ENCODE peak calls at places on chromosomes 13 and 19, in four cellular contexts. E is left cardiac atrium, O is HuH-7, Y is WERI-Rb-1. N is an unnamed sample.
A peak's percentile ranks its signal among the peaks of the same experiment; 100 is the strongest.

GRCh38 chr19:49057636-49058234 is at the start of gene CGB7:
- DNase-seq in E (peak; percentile 85), O (peak; percentile 85), Y (no peak), N (peak; percentile 51)

GRCh38 chr19:15195381-15195964 is 5.3 kb downstream of the NOTCH3 start:
- DNase-seq in E (peak; percentile 69), O (peak; percentile 73), Y (peak; percentile 64), N (peak; percentile 68)

GRCh38 chr19:46000497-46001246 is 5.4 kb downstream of the CCDC61 start:
- DNase-seq in E (peak; percentile 51), O (no peak), Y (no peak), N (no peak)

GRCh38 chr19:1167687-1168561 is 6.1 kb downstream of the SBNO2 start:
- DNase-seq in E (no peak), O (no peak), Y (no peak), N (no peak)

GRCh38 chr19:50648659-50649058 is 586 bp upstream of the C19orf81 start:
- DNase-seq in E (no peak), O (no peak), Y (no peak), N (no peak)

GRCh38 chr19:1261512-1261862 is 7.6 kb upstream of the CIRBP start:
- DNase-seq in E (no peak), O (no peak), Y (no peak), N (no peak)

GRCh38 chr13:110017379-110017778 is 231.0 kb upstream of the IRS2 start:
- DNase-seq in E (no peak), O (no peak), Y (no peak), N (no peak)

GRCh38 chr13:87122551-87122950 is 548.6 kb upstream of the SLITRK5 start:
- DNase-seq in E (no peak), O (no peak), Y (no peak), N (no peak)

GRCh38 chr13:45331981-45332830 is 8.8 kb downstream of the TPT1 start:
- DNase-seq in E (peak; percentile 45), O (no peak), Y (peak; percentile 19), N (no peak)

GRCh38 chr13:110760611-110761010 is 47.1 kb downstream of the ING1 start:
- DNase-seq in E (no peak), O (no peak), Y (no peak), N (no peak)

GRCh38 chr13:99150575-99151370 is 49.9 kb upstream of the UBAC2 start:
- DNase-seq in E (no peak), O (no peak), Y (no peak), N (no peak)

GRCh38 chr19:31459430-31459829 is 110.2 kb upstream of the TSHZ3 start:
- DNase-seq in E (no peak), O (no peak), Y (no peak), N (no peak)

GRCh38 chr19:16942583-16942982 is 53.8 kb downstream of the F2RL3 start:
- DNase-seq in E (no peak), O (no peak), Y (no peak), N (no peak)

GRCh38 chr13:73870970-73871935 is 263.0 kb downstream of the KLF12 start:
- DNase-seq in E (peak; percentile 64), O (no peak), Y (no peak), N (no peak)

GRCh38 chr19:29098863-29099481 is 114.0 kb downstream of the UQCRFS1 start:
- DNase-seq in E (peak; percentile 76), O (no peak), Y (no peak), N (peak; percentile 58)

GRCh38 chr13:36862002-36862706 is 43.1 kb downstream of the RFXAP start:
- DNase-seq in E (no peak), O (no peak), Y (no peak), N (no peak)

GRCh38 chr19:511101-511841 is 4.0 kb downstream of the TPGS1 start:
- DNase-seq in E (peak; percentile 72), O (no peak), Y (no peak), N (no peak)

GRCh38 chr13:50969691-50970090 is 60.1 kb downstream of the RNASEH2B start:
- DNase-seq in E (no peak), O (no peak), Y (peak; percentile 17), N (no peak)

GRCh38 chr19:10211071-10211470 is 16.3 kb upstream of the DNMT1 start:
- DNase-seq in E (no peak), O (no peak), Y (no peak), N (no peak)

GRCh38 chr13:88384542-88384941 is 713.4 kb downstream of the SLITRK5 start:
- DNase-seq in E (no peak), O (no peak), Y (no peak), N (no peak)